ENCODE peak calls at places on chromosomes 13 and 19, in ten cellular contexts. T is mammary epithelial cell, I is fibroblast of pulmonary artery, P is transverse colon, O is cardiac fibroblast, G is omental fat pad, X is tibial nerve, Z is mucosa of descending colon, U is CD14-positive monocyte, D is endothelial cell. W is an unnamed sample.

GRCh38 chr19:57118848-57119247 is 937 bp upstream of the USP29 start:
- DNase-seq in T (no peak), I (no peak), P (no peak), O (no peak), G (no peak), X (no peak), Z (no peak), U (no peak), D (no peak), W (no peak)

GRCh38 chr19:45498411-45499195 is at the start of gene PPM1N:
- DNase-seq in T (no peak), I (no peak), P (no peak), O (peak), G (no peak), X (no peak), Z (peak), U (no peak), D (peak), W (no peak)

GRCh38 chr13:73268306-73268705 is 209.5 kb downstream of the KLF5 start:
- DNase-seq in T (peak), I (peak), P (peak), O (peak), G (no peak), X (no peak), Z (peak), U (no peak), D (no peak), W (no peak)

GRCh38 chr19:2332341-2333026 is 4.0 kb downstream of the SPPL2B start:
- DNase-seq in T (no peak), I (no peak), P (peak), O (no peak), G (no peak), X (no peak), Z (peak), U (no peak), D (no peak), W (no peak)

GRCh38 chr13:31367410-31367809 is 167.6 kb downstream of the B3GLCT start:
- DNase-seq in T (no peak), I (no peak), P (no peak), O (no peak), G (no peak), X (no peak), Z (no peak), U (no peak), D (no peak), W (no peak)

GRCh38 chr19:8489591-8490394 is 12.6 kb downstream of the PRAM1 start:
- DNase-seq in T (peak), I (no peak), P (no peak), O (no peak), G (no peak), X (no peak), Z (peak), U (no peak), D (no peak), W (no peak)

GRCh38 chr19:35790981-35791813 is 15.8 kb downstream of the ARHGAP33 start:
- DNase-seq in T (no peak), I (no peak), P (no peak), O (no peak), G (no peak), X (no peak), Z (no peak), U (no peak), D (no peak), W (no peak)

GRCh38 chr19:41296323-41296935 is 13.5 kb upstream of the CCDC97 start:
- DNase-seq in T (peak), I (no peak), P (peak), O (no peak), G (no peak), X (no peak), Z (no peak), U (no peak), D (no peak), W (no peak)

GRCh38 chr19:36081385-36081784 is 26.7 kb downstream of the WDR62 start:
- DNase-seq in T (no peak), I (no peak), P (no peak), O (peak), G (no peak), X (no peak), Z (no peak), U (no peak), D (no peak), W (no peak)

GRCh38 chr19:10513223-10513622 is 4.0 kb downstream of the S1PR5 start:
- DNase-seq in T (no peak), I (no peak), P (no peak), O (no peak), G (no peak), X (no peak), Z (no peak), U (no peak), D (no peak), W (no peak)

GRCh38 chr19:14091885-14092462 is 1.4 kb upstream of the SAMD1 start:
- DNase-seq in T (no peak), I (no peak), P (no peak), O (no peak), G (no peak), X (no peak), Z (no peak), U (no peak), D (no peak), W (no peak)

GRCh38 chr13:80334582-80335260 is 6.2 kb downstream of the SPRY2 start:
- DNase-seq in T (peak), I (peak), P (no peak), O (peak), G (no peak), X (no peak), Z (no peak), U (no peak), D (no peak), W (no peak)
- TF ChIP-seq CTCF in T (no peak), I (peak), P (no peak), O (peak), G (no peak), X (no peak), Z (no peak), U (no peak), D (no peak), W (peak)

DNA sequence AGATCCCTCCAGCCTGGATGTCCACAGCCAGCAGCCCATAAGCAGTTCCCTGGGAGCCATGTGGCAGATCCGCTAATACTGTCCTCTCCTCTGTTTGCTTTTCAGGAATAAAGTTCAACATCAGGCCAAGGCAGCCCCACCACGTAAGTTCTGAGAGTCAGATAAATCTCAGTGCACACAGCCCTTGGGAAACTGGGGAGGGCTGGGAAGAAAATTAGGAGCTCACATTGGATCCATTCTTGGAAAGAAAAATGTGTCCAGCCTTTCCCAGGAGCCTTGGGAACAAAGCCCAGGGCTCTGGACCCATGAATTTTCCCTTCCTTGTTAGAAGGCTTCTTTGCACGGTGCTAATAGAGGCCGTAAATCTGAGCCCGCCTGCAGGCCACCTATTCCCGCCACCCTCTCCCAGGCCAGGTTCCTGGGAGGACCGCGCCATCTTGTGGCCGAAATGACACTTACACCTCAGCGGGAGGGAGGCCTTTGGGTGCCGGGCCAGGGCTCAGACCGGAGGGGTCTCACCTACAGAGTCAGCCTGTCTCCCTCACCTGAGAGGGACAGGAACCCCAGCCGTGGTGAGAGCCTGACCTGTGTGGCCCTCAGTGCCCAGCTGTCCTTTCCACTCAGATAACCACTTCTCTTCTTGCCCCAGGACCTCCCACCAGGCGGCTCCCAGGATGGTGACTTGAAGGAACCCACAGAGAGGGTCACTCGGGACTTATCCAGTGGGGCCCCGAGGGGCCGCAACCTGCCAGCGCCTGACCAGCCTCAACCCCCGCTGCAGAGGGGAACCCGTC is 25.2 kb upstream of the KCTD15 start:
- DNase-seq in T (peak), I (peak), P (peak), O (peak), G (peak), X (no peak), Z (peak), U (peak), D (peak), W (no peak)
- TF ChIP-seq CTCF in T (peak), I (peak), P (peak), O (peak), G (no peak), X (peak), Z (peak), U (peak), D (peak), W (peak)

GRCh38 chr13:33367186-33367895 is 81.8 kb upstream of the STARD13 start:
- DNase-seq in T (no peak), I (no peak), P (no peak), O (no peak), G (no peak), X (no peak), Z (no peak), U (no peak), D (no peak), W (no peak)

GRCh38 chr13:33366469-33367062 is 81.0 kb upstream of the STARD13 start:
- DNase-seq in T (no peak), I (no peak), P (no peak), O (no peak), G (no peak), X (no peak), Z (no peak), U (no peak), D (no peak), W (no peak)

GRCh38 chr13:33364192-33364591 is 78.6 kb upstream of the STARD13 start:
- DNase-seq in T (no peak), I (no peak), P (no peak), O (no peak), G (no peak), X (no peak), Z (no peak), U (no peak), D (no peak), W (no peak)

GRCh38 chr13:33369073-33369472 is 83.5 kb upstream of the STARD13 start:
- DNase-seq in T (no peak), I (no peak), P (no peak), O (no peak), G (no peak), X (no peak), Z (no peak), U (no peak), D (no peak), W (no peak)

DNA sequence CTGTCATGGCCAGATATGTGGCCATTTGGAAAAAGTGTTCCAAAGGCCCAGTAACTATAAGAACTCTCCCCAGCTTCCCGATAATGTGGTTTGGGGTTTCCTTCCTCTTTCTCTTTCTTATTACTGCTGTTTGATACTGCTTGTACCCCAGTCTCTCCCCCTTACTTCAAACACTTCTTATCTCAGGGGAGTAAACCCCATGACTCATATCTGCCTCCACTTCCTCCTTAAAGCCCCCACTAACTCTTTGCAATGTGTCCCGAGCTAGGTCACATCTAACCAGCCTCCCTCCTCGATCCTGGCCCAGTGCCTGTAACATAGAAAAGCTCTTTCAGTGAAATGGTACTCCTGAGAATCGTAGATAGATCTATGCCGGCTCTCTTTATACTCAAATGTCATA is 82.4 kb upstream of the STARD13 start:
- DNase-seq in T (no peak), I (no peak), P (no peak), O (peak), G (no peak), X (no peak), Z (no peak), U (no peak), D (no peak), W (no peak)
- TF ChIP-seq CTCF in T (no peak), I (no peak), P (no peak), O (no peak), G (no peak), X (no peak), Z (no peak), U (no peak), D (no peak), W (no peak)

GRCh38 chr19:49224856-49225255 is 67.3 kb downstream of the TRPM4 start:
- DNase-seq in T (peak), I (peak), P (peak), O (peak), G (no peak), X (no peak), Z (peak), U (peak), D (peak), W (peak)
- TF ChIP-seq CTCF in T (peak), I (peak), P (peak), O (peak), G (no peak), X (no peak), Z (peak), U (peak), D (peak), W (peak)

GRCh38 chr19:55678121-55678671 is 3.2 kb downstream of the EPN1 start:
- DNase-seq in T (no peak), I (no peak), P (peak), O (no peak), G (no peak), X (no peak), Z (no peak), U (peak), D (no peak), W (peak)
- TF ChIP-seq CTCF in T (no peak), I (no peak), P (no peak), O (no peak), G (no peak), X (no peak), Z (no peak), U (peak), D (no peak), W (no peak)

DNA sequence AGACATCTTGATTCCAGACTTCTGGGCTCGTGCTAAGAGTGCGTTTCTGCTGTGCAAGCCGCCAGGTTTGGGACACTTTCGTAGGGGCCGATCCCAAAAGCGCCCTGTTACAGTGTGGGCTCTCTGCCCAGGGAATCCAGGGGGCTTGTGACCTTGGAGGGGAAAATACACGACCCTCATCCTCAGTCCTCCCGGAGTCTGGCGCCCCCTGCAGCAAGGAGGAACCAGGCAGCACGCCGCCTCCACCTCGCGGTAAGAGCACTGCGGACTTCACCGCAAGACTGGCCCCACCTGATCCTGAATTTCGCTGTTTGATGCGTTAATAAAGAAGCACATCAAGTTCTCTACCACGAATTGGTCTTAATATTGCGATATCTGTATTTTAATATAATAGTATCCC is 5.2 kb downstream of the POLRMT start:
- DNase-seq in T (no peak), I (no peak), P (no peak), O (no peak), G (no peak), X (no peak), Z (no peak), U (no peak), D (no peak), W (no peak)
- TF ChIP-seq CTCF in T (peak), I (peak), P (no peak), O (peak), G (no peak), X (no peak), Z (no peak), U (peak), D (peak), W (peak)

GRCh38 chr19:34017024-34017423 is 155.3 kb upstream of the LSM14A start:
- DNase-seq in T (no peak), I (no peak), P (no peak), O (no peak), G (no peak), X (no peak), Z (no peak), U (no peak), D (no peak), W (no peak)
- TF ChIP-seq CTCF in T (no peak), I (no peak), P (no peak), O (no peak), G (no peak), X (no peak), Z (no peak), U (no peak), D (no peak), W (peak)

DNA sequence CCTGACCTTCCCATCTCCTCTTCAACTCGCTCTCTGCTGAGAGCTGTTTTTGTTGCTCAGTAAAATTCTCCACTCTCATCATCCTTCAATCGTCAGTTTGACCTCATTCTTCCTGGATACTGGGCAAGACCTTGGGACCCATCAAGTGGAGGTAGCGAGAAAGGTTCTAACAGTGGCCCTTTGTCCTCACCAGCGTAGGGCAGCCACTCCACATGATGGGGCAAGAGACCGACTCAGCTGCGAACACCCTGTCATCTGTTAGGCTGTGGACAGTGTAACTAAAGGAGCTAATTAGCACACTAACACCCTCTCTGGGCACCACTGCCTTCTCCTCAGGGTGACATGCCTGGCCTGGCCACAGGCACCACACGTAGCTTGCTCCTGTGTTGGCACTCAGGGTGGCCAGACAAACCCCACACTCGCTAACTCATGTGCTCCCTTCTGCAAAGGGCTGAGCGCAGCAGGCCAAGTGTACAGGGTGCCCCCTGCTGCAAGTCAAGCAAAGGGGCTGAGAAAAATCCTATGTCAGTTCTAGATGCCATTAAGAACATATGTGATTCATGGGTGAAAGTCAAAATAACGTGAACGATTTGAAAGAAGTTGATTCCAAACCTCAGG is 1216.0 kb downstream of the SLITRK5 start:
- DNase-seq in T (no peak), I (no peak), P (no peak), O (no peak), G (no peak), X (no peak), Z (no peak), U (no peak), D (no peak), W (no peak)
- TF ChIP-seq CTCF in T (no peak), I (no peak), P (no peak), O (no peak), G (no peak), X (no peak), Z (no peak), U (no peak), D (no peak), W (no peak)

DNA sequence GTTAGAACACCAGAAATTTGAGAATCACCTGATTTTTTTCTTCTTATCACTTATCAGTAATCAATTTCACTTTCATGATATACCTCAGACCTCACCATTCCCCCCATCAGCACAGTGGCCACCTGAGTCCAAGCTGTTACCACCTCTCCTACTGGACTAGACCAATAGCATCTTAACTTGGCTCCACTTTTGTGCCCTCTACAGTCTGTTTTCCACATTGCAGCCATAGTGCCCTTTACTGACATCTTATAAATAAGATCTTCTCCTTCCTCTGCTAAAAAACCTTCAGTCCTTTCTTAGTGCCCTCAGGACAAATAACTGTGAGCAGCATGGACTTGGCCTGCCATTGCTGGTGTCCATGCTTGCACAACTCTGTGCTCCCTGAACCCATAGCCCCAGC is 380.7 kb downstream of the LMO7 start:
- DNase-seq in T (peak), I (peak), P (peak), O (peak), G (no peak), X (no peak), Z (no peak), U (no peak), D (peak), W (no peak)
- TF ChIP-seq CTCF in T (peak), I (peak), P (no peak), O (peak), G (no peak), X (no peak), Z (no peak), U (peak), D (peak), W (peak)

DNA sequence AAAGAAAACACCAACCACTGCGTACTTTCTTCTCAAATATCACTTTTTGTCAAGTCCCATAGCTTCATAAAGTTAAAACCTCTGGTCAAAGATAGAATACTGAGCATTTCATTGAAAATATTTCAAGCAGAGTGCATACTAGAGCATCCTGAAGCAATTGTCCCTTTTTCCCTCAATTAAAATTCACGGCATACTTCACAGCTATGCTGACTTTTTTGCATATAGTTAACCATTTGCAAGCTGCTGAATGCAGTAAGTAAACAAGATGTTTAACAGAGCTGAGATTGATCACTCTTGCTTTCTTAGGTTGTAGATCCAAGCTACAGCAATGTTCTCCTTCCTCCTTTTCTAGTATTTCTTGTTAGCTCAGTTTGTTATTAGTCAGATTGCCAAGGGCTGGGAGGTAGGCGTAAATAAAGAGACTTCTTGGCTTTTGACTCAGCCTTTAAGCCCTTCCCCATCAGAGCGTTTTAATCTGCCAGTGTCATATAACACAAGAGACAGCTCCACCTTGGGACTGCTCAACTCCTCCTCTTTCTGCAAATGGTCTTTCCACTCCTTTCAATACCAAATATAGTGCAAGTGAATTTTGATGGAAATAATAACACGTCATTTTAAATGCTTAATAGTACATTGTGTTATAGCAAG is at the start of gene SLITRK6:
- DNase-seq in T (peak), I (peak), P (no peak), O (peak), G (no peak), X (no peak), Z (no peak), U (no peak), D (peak), W (no peak)
- TF ChIP-seq CTCF in T (peak), I (peak), P (no peak), O (no peak), G (no peak), X (no peak), Z (no peak), U (no peak), D (no peak), W (peak)

W was measured in chondrocyte.